ENCODE peak calls at places on chromosome 22, in seven cellular contexts. One of them, this sample, is unnamed. For H3K4me1, the result is how much of the 10 kb centered on the place peaks cover.

GRCh38 chr22:20154602-20155183 is 3.8 kb upstream of the CCDC188 start:
- DNase-seq in CD4-positive, alpha-beta memory T cell: no peak
- DNase-seq in neuronal stem cell: no peak
- DNase-seq in thoracic aorta: no peak
- DNase-seq in mesendoderm: no peak
- DNase-seq in mammary epithelial cell: no peak
- DNase-seq in tibial nerve: no peak
- DNase-seq in this sample: no peak

GRCh38 chr22:36510966-36511881 is 4.4 kb upstream of the FOXRED2 start:
- DNase-seq in tibial nerve: peak
- DNase-seq in CD4-positive, alpha-beta memory T cell: no peak
- DNase-seq in neuronal stem cell: no peak
- DNase-seq in mesendoderm: peak
- DNase-seq in mammary epithelial cell: peak
- DNase-seq in thoracic aorta: no peak
- DNase-seq in this sample: peak

GRCh38 chr22:17795143-17795542 is 20.9 kb upstream of the BID start:
- DNase-seq in tibial nerve: no peak
- DNase-seq in neuronal stem cell: no peak
- DNase-seq in mesendoderm: no peak
- DNase-seq in thoracic aorta: no peak
- DNase-seq in mammary epithelial cell: no peak
- DNase-seq in CD4-positive, alpha-beta memory T cell: no peak
- DNase-seq in this sample: no peak

GRCh38 chr22:46250783-46251125 is 661 bp upstream of the CDPF1 start:
- DNase-seq in mammary epithelial cell: no peak
- DNase-seq in tibial nerve: no peak
- DNase-seq in thoracic aorta: no peak
- DNase-seq in neuronal stem cell: no peak
- DNase-seq in mesendoderm: no peak
- DNase-seq in CD4-positive, alpha-beta memory T cell: no peak
- DNase-seq in this sample: no peak

GRCh38 chr22:28999510-29000224 is 62.0 kb downstream of the C22orf31 start:
- DNase-seq in neuronal stem cell: no peak
- DNase-seq in CD4-positive, alpha-beta memory T cell: no peak
- DNase-seq in thoracic aorta: no peak
- DNase-seq in mammary epithelial cell: no peak
- DNase-seq in mesendoderm: no peak
- DNase-seq in tibial nerve: no peak
- DNase-seq in this sample: no peak

GRCh38 chr22:35591696-35592417 is 25.3 kb downstream of the MB start:
- DNase-seq in mammary epithelial cell: no peak
- DNase-seq in thoracic aorta: no peak
- DNase-seq in mesendoderm: no peak
- DNase-seq in neuronal stem cell: no peak
- DNase-seq in tibial nerve: no peak
- DNase-seq in CD4-positive, alpha-beta memory T cell: no peak
- DNase-seq in this sample: no peak

GRCh38 chr22:50613291-50613981 is 12.8 kb downstream of the MAPK8IP2 start:
- DNase-seq in tibial nerve: no peak
- DNase-seq in neuronal stem cell: no peak
- DNase-seq in CD4-positive, alpha-beta memory T cell: no peak
- DNase-seq in mesendoderm: no peak
- DNase-seq in thoracic aorta: no peak
- DNase-seq in mammary epithelial cell: no peak
- DNase-seq in this sample: no peak

GRCh38 chr22:19874307-19875060 is 19.8 kb upstream of the GNB1L start:
- DNase-seq in mammary epithelial cell: peak
- DNase-seq in thoracic aorta: no peak
- DNase-seq in tibial nerve: no peak
- DNase-seq in neuronal stem cell: peak
- DNase-seq in CD4-positive, alpha-beta memory T cell: peak
- DNase-seq in mesendoderm: no peak
- DNase-seq in this sample: no peak

GRCh38 chr22:50083462-50084081 is 1.7 kb downstream of the MLC1 start:
- DNase-seq in thoracic aorta: no peak
- DNase-seq in neuronal stem cell: no peak
- DNase-seq in CD4-positive, alpha-beta memory T cell: no peak
- DNase-seq in tibial nerve: no peak
- DNase-seq in mesendoderm: no peak
- DNase-seq in mammary epithelial cell: no peak
- DNase-seq in this sample: no peak

GRCh38 chr22:39705386-39705785 is 134.8 kb downstream of the CACNA1I start:
- DNase-seq in CD4-positive, alpha-beta memory T cell: no peak
- DNase-seq in thoracic aorta: no peak
- DNase-seq in tibial nerve: no peak
- DNase-seq in mammary epithelial cell: no peak
- DNase-seq in neuronal stem cell: no peak
- DNase-seq in mesendoderm: no peak
- DNase-seq in this sample: no peak

GRCh38 chr22:46090051-46090591 is 60.2 kb upstream of the PPARA start:
- DNase-seq in thoracic aorta: no peak
- DNase-seq in neuronal stem cell: no peak
- DNase-seq in mammary epithelial cell: peak
- DNase-seq in tibial nerve: no peak
- DNase-seq in mesendoderm: no peak
- DNase-seq in CD4-positive, alpha-beta memory T cell: no peak
- DNase-seq in this sample: no peak

GRCh38 chr22:17368727-17369552 is at the start of gene CECR2:
- DNase-seq in neuronal stem cell: peak
- DNase-seq in thoracic aorta: no peak
- DNase-seq in CD4-positive, alpha-beta memory T cell: no peak
- DNase-seq in mesendoderm: peak
- DNase-seq in tibial nerve: peak
- DNase-seq in mammary epithelial cell: no peak
- DNase-seq in this sample: peak

GRCh38 chr22:46452195-46453005 is 85.0 kb downstream of the CELSR1 start:
- DNase-seq in tibial nerve: no peak
- DNase-seq in mammary epithelial cell: no peak
- DNase-seq in mesendoderm: no peak
- DNase-seq in thoracic aorta: no peak
- DNase-seq in neuronal stem cell: no peak
- DNase-seq in CD4-positive, alpha-beta memory T cell: no peak
- DNase-seq in this sample: no peak

GRCh38 chr22:18976197-18976751 is 40.2 kb upstream of the PRODH start:
- DNase-seq in neuronal stem cell: no peak
- DNase-seq in thoracic aorta: no peak
- DNase-seq in mesendoderm: no peak
- DNase-seq in mammary epithelial cell: no peak
- DNase-seq in CD4-positive, alpha-beta memory T cell: no peak
- DNase-seq in tibial nerve: no peak
- DNase-seq in this sample: no peak

GRCh38 chr22:44025171-44026065 is 1.3 kb downstream of the PARVB start:
- DNase-seq in tibial nerve: peak
- DNase-seq in neuronal stem cell: no peak
- DNase-seq in mesendoderm: no peak
- DNase-seq in thoracic aorta: no peak
- DNase-seq in mammary epithelial cell: no peak
- DNase-seq in CD4-positive, alpha-beta memory T cell: no peak
- DNase-seq in this sample: no peak

GRCh38 chr22:44023404-44024287 is 456 bp upstream of the PARVB start:
- DNase-seq in neuronal stem cell: no peak
- DNase-seq in mammary epithelial cell: peak
- DNase-seq in tibial nerve: no peak
- DNase-seq in CD4-positive, alpha-beta memory T cell: peak
- DNase-seq in mesendoderm: peak
- DNase-seq in thoracic aorta: no peak
- DNase-seq in this sample: peak

GRCh38 chr22:44026630-44027511 is 2.8 kb downstream of the PARVB start:
- DNase-seq in tibial nerve: peak
- DNase-seq in mammary epithelial cell: no peak
- DNase-seq in neuronal stem cell: no peak
- DNase-seq in mesendoderm: no peak
- DNase-seq in thoracic aorta: peak
- DNase-seq in CD4-positive, alpha-beta memory T cell: peak
- DNase-seq in this sample: no peak

GRCh38 chr22:44026066-44026629 is 2.0 kb downstream of the PARVB start:
- DNase-seq in tibial nerve: no peak
- DNase-seq in neuronal stem cell: no peak
- DNase-seq in mammary epithelial cell: no peak
- DNase-seq in thoracic aorta: no peak
- DNase-seq in mesendoderm: no peak
- DNase-seq in CD4-positive, alpha-beta memory T cell: no peak
- DNase-seq in this sample: no peak

GRCh38 chr22:44024288-44024908 is at the start of gene PARVB:
- DNase-seq in thoracic aorta: no peak
- DNase-seq in CD4-positive, alpha-beta memory T cell: peak
- DNase-seq in mammary epithelial cell: no peak
- DNase-seq in tibial nerve: no peak
- DNase-seq in neuronal stem cell: no peak
- DNase-seq in mesendoderm: no peak
- DNase-seq in this sample: peak
- H3K4me1 ChIP-seq in thoracic aorta: under half
- H3K4me1 ChIP-seq in CD4-positive, alpha-beta memory T cell: under half
- H3K4me1 ChIP-seq in mammary epithelial cell: under half
- H3K4me1 ChIP-seq in tibial nerve: under half
- H3K4me1 ChIP-seq in neuronal stem cell: under half
- H3K4me1 ChIP-seq in mesendoderm: under half
- H3K4me1 ChIP-seq in this sample: under half

DNA sequence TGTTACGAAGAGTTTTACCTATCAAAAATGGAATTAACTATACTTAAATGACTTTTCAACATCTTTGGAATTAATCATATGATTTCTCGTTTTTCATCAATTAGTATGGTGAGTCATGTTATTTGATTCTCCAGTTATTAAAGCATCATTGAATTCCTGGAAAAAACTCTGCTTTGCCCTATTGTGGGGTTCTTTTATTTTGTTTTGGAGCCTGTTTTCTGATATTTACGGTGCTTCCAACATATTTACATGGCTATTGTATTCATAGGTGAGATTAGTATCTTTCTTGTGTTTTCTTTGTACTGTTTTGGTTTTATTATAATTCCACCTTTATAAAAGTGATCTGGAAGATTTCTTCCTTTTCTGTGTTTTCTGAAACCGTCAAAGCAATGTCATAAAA is 902.7 kb downstream of the TBC1D22A start:
- DNase-seq in mesendoderm: no peak
- DNase-seq in tibial nerve: no peak
- DNase-seq in thoracic aorta: no peak
- DNase-seq in mammary epithelial cell: no peak
- DNase-seq in neuronal stem cell: no peak
- DNase-seq in CD4-positive, alpha-beta memory T cell: no peak
- DNase-seq in this sample: no peak
- H3K4me1 ChIP-seq in mesendoderm: under half
- H3K4me1 ChIP-seq in tibial nerve: under half
- H3K4me1 ChIP-seq in thoracic aorta: under half
- H3K4me1 ChIP-seq in mammary epithelial cell: under half
- H3K4me1 ChIP-seq in neuronal stem cell: under half
- H3K4me1 ChIP-seq in CD4-positive, alpha-beta memory T cell: under half
- H3K4me1 ChIP-seq in this sample: under half

GRCh38 chr22:32803020-32803758 is 1.7 kb downstream of the TIMP3 start:
- DNase-seq in CD4-positive, alpha-beta memory T cell: no peak
- DNase-seq in mesendoderm: peak
- DNase-seq in tibial nerve: no peak
- DNase-seq in neuronal stem cell: no peak
- DNase-seq in mammary epithelial cell: peak
- DNase-seq in thoracic aorta: no peak
- DNase-seq in this sample: peak
- H3K4me1 ChIP-seq in CD4-positive, alpha-beta memory T cell: under half
- H3K4me1 ChIP-seq in mesendoderm: under half
- H3K4me1 ChIP-seq in tibial nerve: under half
- H3K4me1 ChIP-seq in neuronal stem cell: under half
- H3K4me1 ChIP-seq in mammary epithelial cell: under half
- H3K4me1 ChIP-seq in thoracic aorta: under half
- H3K4me1 ChIP-seq in this sample: under half

DNA sequence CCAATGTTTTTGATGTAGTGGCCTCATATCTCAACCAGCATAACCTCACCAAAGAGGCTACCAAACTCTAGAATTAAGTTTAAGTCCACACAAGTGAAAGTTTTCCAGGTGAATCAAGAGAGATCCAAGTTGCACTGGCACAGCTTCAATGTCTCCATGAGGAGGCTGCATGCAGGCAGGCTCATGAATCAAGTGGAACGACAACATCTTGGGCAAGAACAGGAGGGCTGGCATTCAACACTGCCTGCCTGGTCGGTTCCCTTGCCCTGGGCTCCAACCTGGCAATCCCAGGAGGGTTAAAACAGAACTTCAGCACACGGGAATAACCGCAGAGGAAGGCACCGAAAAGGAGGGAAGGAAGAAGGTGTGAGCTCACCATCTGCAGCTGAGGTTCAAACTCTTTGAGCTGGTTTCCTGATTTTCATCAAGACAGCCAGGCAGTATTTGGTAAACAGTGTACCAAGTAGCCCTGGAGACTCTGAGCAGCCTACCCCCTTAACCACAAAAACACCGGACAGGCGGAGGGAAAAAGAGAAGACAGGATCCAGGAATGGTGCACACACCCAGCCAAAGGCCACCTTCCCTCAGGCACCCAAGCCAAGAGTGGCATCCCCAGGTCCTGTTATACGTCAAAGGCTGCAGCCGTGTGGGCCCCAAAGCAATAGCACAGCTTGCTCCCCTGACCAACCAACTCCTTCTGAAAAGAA is 1.4 kb downstream of the PACSIN2 start:
- DNase-seq in thoracic aorta: no peak
- DNase-seq in mesendoderm: no peak
- DNase-seq in neuronal stem cell: no peak
- DNase-seq in tibial nerve: no peak
- DNase-seq in CD4-positive, alpha-beta memory T cell: no peak
- DNase-seq in mammary epithelial cell: peak
- DNase-seq in this sample: no peak
- H3K4me1 ChIP-seq in thoracic aorta: under half
- H3K4me1 ChIP-seq in mesendoderm: under half
- H3K4me1 ChIP-seq in neuronal stem cell: under half
- H3K4me1 ChIP-seq in tibial nerve: under half
- H3K4me1 ChIP-seq in CD4-positive, alpha-beta memory T cell: under half
- H3K4me1 ChIP-seq in mammary epithelial cell: under half
- H3K4me1 ChIP-seq in this sample: half or more

DNA sequence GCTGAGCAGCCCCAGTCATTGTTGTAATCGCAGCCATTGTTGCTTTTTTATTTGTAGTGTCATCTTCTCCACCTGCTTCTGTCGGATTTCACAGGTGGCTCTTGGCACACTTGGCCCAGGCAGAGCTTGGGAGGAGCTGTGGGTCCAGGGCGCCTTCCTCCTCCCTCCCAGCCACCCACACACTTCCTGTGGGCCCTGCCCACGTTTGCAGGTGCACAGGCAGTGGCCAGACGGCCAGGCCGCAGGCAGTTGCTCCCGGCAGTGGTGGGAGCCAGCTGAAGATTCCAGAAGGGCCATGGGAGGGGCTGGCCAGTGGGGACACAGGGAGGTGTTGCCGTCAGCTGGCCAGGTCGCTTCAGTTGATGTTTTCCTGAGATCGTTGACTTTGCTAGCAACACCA is 1191.8 kb downstream of the BRD1 start:
- DNase-seq in neuronal stem cell: no peak
- DNase-seq in mesendoderm: no peak
- DNase-seq in mammary epithelial cell: no peak
- DNase-seq in CD4-positive, alpha-beta memory T cell: no peak
- DNase-seq in thoracic aorta: no peak
- DNase-seq in tibial nerve: no peak
- DNase-seq in this sample: no peak
- H3K4me1 ChIP-seq in neuronal stem cell: under half
- H3K4me1 ChIP-seq in mesendoderm: under half
- H3K4me1 ChIP-seq in mammary epithelial cell: under half
- H3K4me1 ChIP-seq in CD4-positive, alpha-beta memory T cell: under half
- H3K4me1 ChIP-seq in thoracic aorta: under half
- H3K4me1 ChIP-seq in tibial nerve: under half
- H3K4me1 ChIP-seq in this sample: under half